ENCODE peak calls at places on chromosomes 1 and 21, in ten cellular contexts. P is esophagus squamous epithelium, V is right lobe of liver, R is body of pancreas, X is heart left ventricle, K is transverse colon, C is stomach, E is ovary, Q is IMR-90, Y is testis. O is an unnamed sample.
A peak's percentile ranks its signal among the peaks of the same experiment; 100 is the strongest.

GRCh38 chr1:206859082-206859491 is 6.3 kb upstream of the IL20 start:
- DNase-seq in K (no peak), V (no peak), P (no peak), E (no peak), X (no peak), Y (no peak), R (peak; percentile 30), Q (no peak), C (no peak), O (no peak)

GRCh38 chr1:202126426-202126825 is 3.7 kb downstream of the GPR37L1 start:
- DNase-seq in C (no peak), Q (no peak), P (no peak), V (no peak), R (no peak), X (no peak), Y (no peak), E (no peak), K (no peak), O (no peak)

GRCh38 chr1:53410100-53410541 is 49.1 kb upstream of the DMRTB1 start:
- DNase-seq in E (no peak), X (no peak), V (no peak), K (no peak), P (no peak), Q (peak; percentile 47), R (no peak), Y (no peak), C (no peak), O (no peak)

GRCh38 chr1:23966973-23967493 is 7.4 kb downstream of the PNRC2 start:
- DNase-seq in C (no peak), K (no peak), E (no peak), Y (no peak), X (no peak), P (no peak), Q (no peak), V (no peak), R (no peak), O (no peak)

GRCh38 chr21:46118305-46118870 is 20.5 kb downstream of the COL6A2 start:
- DNase-seq in K (no peak), C (no peak), Y (peak; percentile 12), E (peak; percentile 7), V (peak; percentile 58), R (no peak), Q (no peak), P (no peak), X (peak; percentile 47), O (peak; percentile 15)

GRCh38 chr1:8746554-8746953 is 70.9 kb downstream of the RERE start:
- DNase-seq in K (no peak), Y (no peak), R (no peak), X (no peak), P (no peak), Q (peak; percentile 64), E (no peak), C (no peak), V (no peak), O (no peak)

GRCh38 chr1:228141082-228141870 is 1.2 kb downstream of the GUK1 start:
- DNase-seq in C (peak; percentile 78), K (peak; percentile 58), Y (peak; percentile 79), Q (peak; percentile 33), V (peak; percentile 62), P (no peak), E (peak; percentile 49), X (peak; percentile 79), R (peak; percentile 63), O (peak; percentile 51)

GRCh38 chr1:202498542-202498941 is 150.0 kb downstream of the PPP1R12B start:
- DNase-seq in P (no peak), R (no peak), V (no peak), C (no peak), K (no peak), Q (peak; percentile 49), X (no peak), E (no peak), Y (no peak), O (no peak)

GRCh38 chr1:110896090-110896489 is 23.1 kb downstream of the CD53 start:
- DNase-seq in E (no peak), K (no peak), P (no peak), V (no peak), C (no peak), Y (no peak), R (no peak), Q (no peak), X (no peak), O (no peak)

GRCh38 chr1:169858467-169858866 is 35.2 kb downstream of the SCYL3 start:
- DNase-seq in E (no peak), Y (no peak), R (no peak), Q (peak; percentile 60), K (no peak), X (no peak), P (no peak), C (no peak), V (no peak), O (no peak)

GRCh38 chr21:24014381-24014780 is 1592.9 kb downstream of the MRPL39 start:
- DNase-seq in R (no peak), X (no peak), P (no peak), C (no peak), Q (no peak), K (no peak), E (no peak), V (no peak), Y (no peak), O (no peak)

GRCh38 chr1:42682739-42683529 is 716 bp downstream of the YBX1 start:
- DNase-seq in Y (peak; percentile 81), E (peak; percentile 70), R (peak; percentile 79), Q (peak; percentile 69), V (peak; percentile 83), X (peak; percentile 87), C (peak; percentile 82), P (peak; percentile 29), K (peak; percentile 87), O (peak; percentile 62)

GRCh38 chr1:89277725-89278124 is 5.1 kb upstream of the GBP5 start:
- DNase-seq in V (no peak), R (no peak), P (no peak), Y (no peak), E (no peak), Q (no peak), X (no peak), C (no peak), K (no peak), O (no peak)

GRCh38 chr1:110673805-110674336 is 869 bp downstream of the KCNA3 start:
- DNase-seq in Q (no peak), V (no peak), X (no peak), Y (no peak), E (no peak), P (no peak), R (no peak), K (no peak), C (no peak), O (no peak)

GRCh38 chr21:46500224-46500861 is 41.7 kb downstream of the DIP2A start:
- DNase-seq in K (no peak), R (no peak), X (no peak), Q (peak; percentile 40), P (no peak), V (no peak), C (no peak), Y (no peak), E (no peak), O (no peak)

GRCh38 chr1:18640228-18641004 is 9.8 kb downstream of the PAX7 start:
- DNase-seq in V (no peak), C (no peak), P (no peak), R (no peak), E (no peak), X (no peak), Q (no peak), K (no peak), Y (no peak), O (no peak)

GRCh38 chr1:85437139-85437538 is 27.8 kb downstream of the DDAH1 start:
- DNase-seq in Q (no peak), P (no peak), R (no peak), V (no peak), X (no peak), C (no peak), K (no peak), Y (no peak), E (no peak), O (no peak)

GRCh38 chr1:226542623-226543103 is 5.9 kb upstream of the STUM start:
- DNase-seq in V (peak; percentile 64), P (no peak), R (peak; percentile 72), X (no peak), K (peak; percentile 57), C (peak; percentile 65), Y (peak; percentile 89), E (no peak), Q (no peak), O (peak; percentile 42)

GRCh38 chr1:150067184-150068182 is at the start of gene VPS45:
- DNase-seq in V (peak; percentile 92), Y (peak; percentile 92), C (peak; percentile 91), P (peak; percentile 69), Q (peak; percentile 88), E (peak; percentile 88), X (peak; percentile 92), K (peak; percentile 92), R (peak; percentile 91), O (peak; percentile 91)
- TF ChIP-seq POLR2A in V (peak; percentile 74), Y (no peak), C (no peak), P (peak; percentile 25), Q (peak; percentile 62), E (peak; percentile 20), X (no peak), K (peak; percentile 60), R (peak; percentile 70), O (peak; percentile 50)

DNA sequence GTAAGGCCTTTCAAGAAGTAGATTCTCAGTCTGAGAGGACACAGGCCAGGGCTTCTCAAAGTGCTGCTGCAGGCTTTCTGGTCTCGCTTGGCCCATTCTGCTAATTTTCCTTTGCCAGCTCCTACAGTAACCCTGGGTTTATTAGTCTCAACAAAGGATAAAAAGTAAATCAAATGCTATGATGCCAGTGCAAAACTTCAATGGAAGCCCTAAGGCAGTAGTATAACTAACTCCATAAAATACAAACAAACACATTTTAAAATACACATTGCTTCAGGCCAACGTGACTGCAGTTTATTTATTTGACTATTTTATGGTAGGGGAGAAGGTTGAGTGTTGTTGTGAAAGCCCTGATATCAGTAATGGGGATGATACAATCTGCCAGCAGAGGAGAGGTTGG is 89.6 kb downstream of the NRDC start:
- DNase-seq in V (no peak), Y (no peak), K (no peak), R (no peak), X (no peak), E (no peak), Q (no peak), C (no peak), P (no peak), O (no peak)
- H3K36me3 ChIP-seq in V (peaks cover 92% of the 10 kb centered on the region), Y (no peaks in the 10 kb centered on the region), K (peaks cover 61% of the 10 kb centered on the region), R (peaks cover 5% of the 10 kb centered on the region), X (peaks cover 32% of the 10 kb centered on the region), E (no peaks in the 10 kb centered on the region), Q (peaks cover 64% of the 10 kb centered on the region), C (peaks cover 78% of the 10 kb centered on the region), P (peaks cover 100% of the 10 kb centered on the region), O (no peaks in the 10 kb centered on the region)

GRCh38 chr1:26317612-26318337 is at the start of gene CD52:
- DNase-seq in E (no peak), Q (no peak), R (no peak), V (no peak), C (peak; percentile 29), K (peak; percentile 63), X (no peak), P (no peak), Y (no peak), O (no peak)
- TF ChIP-seq POLR2A in E (no peak), Q (no peak), R (no peak), V (no peak), C (no peak), K (peak; percentile 43), X (no peak), P (no peak), Y (no peak), O (no peak)

DNA sequence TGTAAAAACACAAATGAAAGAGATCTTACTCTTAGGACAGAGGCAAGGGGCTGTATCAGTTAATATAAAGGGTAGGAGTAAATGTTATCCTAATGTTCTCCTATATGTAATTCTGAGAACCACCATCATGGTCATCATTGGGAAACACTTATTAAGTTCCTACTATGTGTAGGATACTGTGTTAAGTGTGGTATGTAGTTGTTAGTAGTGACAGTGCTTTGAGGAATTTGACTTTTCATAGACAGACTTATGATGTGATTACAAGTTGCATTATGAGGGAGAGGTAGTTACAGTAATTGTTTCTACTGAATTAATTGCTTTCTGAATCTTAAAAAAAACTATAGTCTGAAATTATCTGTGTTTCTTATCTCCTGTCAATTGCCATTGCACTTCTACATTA is 51.8 kb upstream of the PGD start:
- DNase-seq in E (no peak), C (no peak), Q (no peak), V (no peak), K (no peak), R (no peak), X (no peak), P (no peak), Y (no peak), O (no peak)
- H3K36me3 ChIP-seq in E (no peaks in the 10 kb centered on the region), C (peaks cover 25% of the 10 kb centered on the region), Q (peaks cover 13% of the 10 kb centered on the region), V (peaks cover 75% of the 10 kb centered on the region), K (peaks cover 47% of the 10 kb centered on the region), R (peaks cover 6% of the 10 kb centered on the region), X (peaks cover 15% of the 10 kb centered on the region), P (peaks cover 100% of the 10 kb centered on the region), Y (no peaks in the 10 kb centered on the region), O (no peaks in the 10 kb centered on the region)